ENCODE peak calls at places on chromosomes 3 and 15, in six cellular contexts. M is left lung, U is AG04450, O is upper lobe of right lung, V is A549, A is cardiac fibroblast. F is an unnamed sample.

GRCh38 chr15:68333775-68334470 is 56.4 kb downstream of the FEM1B start:
- DNase-seq in M (no peak), U (no peak), O (peak), V (no peak), A (peak), F (no peak)

GRCh38 chr3:152102410-152102809 is 166.3 kb upstream of the MBNL1 start:
- DNase-seq in M (no peak), U (no peak), O (no peak), V (no peak), A (no peak), F (no peak)

GRCh38 chr3:59772416-59773408 is 722.9 kb upstream of the CFAP20DC start:
- DNase-seq in M (no peak), U (no peak), O (no peak), V (no peak), A (no peak), F (no peak)

GRCh38 chr15:69357773-69358765 is 56.1 kb upstream of the KIF23 start:
- DNase-seq in M (no peak), U (no peak), O (no peak), V (no peak), A (peak), F (no peak)

GRCh38 chr3:59127071-59127470 is 77.2 kb upstream of the CFAP20DC start:
- DNase-seq in M (no peak), U (peak), O (no peak), V (peak), A (peak), F (peak)

GRCh38 chr3:49966233-49966942 is 26.4 kb downstream of the RBM6 start:
- DNase-seq in M (no peak), U (no peak), O (no peak), V (no peak), A (no peak), F (no peak)

GRCh38 chr3:49799105-49799504 is 568 bp downstream of the CDHR4 start:
- DNase-seq in M (peak), U (no peak), O (no peak), V (no peak), A (no peak), F (no peak)

GRCh38 chr3:99656606-99657005 is 18.2 kb downstream of the COL8A1 start:
- DNase-seq in M (no peak), U (no peak), O (no peak), V (no peak), A (no peak), F (no peak)

DNA sequence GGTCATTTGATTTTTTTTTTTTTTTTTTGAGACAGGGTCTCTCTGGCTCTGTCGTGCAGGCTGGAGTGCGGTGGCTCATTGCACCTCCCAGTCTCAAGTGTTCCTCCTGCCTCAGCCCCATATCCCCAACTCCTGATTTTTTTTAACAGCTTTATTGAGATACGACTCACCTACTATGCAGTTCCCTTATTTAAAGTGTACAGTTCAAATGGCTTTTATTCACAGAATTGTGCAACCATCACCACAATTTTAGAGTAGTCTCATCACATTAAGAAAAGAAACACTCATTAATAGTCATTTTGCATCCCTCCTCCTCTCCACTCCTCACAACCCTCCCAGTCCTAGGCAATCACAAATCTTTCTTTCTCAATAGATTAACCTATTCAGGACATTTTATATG is 1.9 kb upstream of the TRA2B start:
- DNase-seq in M (no peak), U (no peak), O (no peak), V (no peak), A (no peak), F (no peak)
- H3K4me3 ChIP-seq in M (no peak), U (no peak), O (no peak), V (no peak), A (no peak), F (no peak)

DNA sequence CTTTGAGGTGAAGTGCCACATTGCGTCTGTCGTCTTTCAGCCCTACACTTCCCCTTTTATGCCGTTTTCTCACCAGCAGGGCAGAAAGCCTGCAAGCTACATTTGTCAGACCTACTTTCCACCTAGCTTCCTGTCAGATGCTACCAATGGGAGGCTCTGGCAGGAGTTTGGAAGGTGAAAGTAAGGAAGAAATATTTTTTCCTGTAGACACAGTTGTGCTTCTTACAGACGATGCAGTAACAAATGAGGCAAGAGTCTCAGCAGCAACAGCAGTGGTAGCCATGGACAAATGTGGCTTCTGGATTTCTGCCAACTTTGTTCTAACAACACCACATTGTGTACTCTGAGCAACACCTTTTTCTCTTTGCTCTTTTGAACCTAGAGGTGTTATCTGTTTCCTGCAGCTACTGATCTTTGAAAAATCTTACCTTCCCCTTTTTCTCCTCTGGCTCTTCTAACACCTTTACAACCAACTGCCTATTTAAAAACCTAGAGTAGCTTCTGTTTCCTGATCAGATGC is 70.6 kb upstream of the STT3B start:
- DNase-seq in M (no peak), U (no peak), O (no peak), V (no peak), A (no peak), F (no peak)
- H3K4me3 ChIP-seq in M (no peak), U (no peak), O (no peak), V (no peak), A (no peak), F (no peak)

GRCh38 chr3:45554001-45554691 is 40.4 kb upstream of the LIMD1 start:
- DNase-seq in M (no peak), U (no peak), O (no peak), V (no peak), A (peak), F (no peak)
- H3K4me3 ChIP-seq in M (no peak), U (no peak), O (no peak), V (no peak), A (no peak), F (no peak)

GRCh38 chr3:147421184-147421912 is 12.2 kb downstream of the ZIC1 start:
- DNase-seq in M (peak), U (no peak), O (no peak), V (no peak), A (no peak), F (no peak)

GRCh38 chr3:147422226-147422933 is 13.2 kb downstream of the ZIC1 start:
- DNase-seq in M (no peak), U (no peak), O (no peak), V (no peak), A (no peak), F (no peak)

GRCh38 chr3:147424325-147424910 is 15.3 kb downstream of the ZIC1 start:
- DNase-seq in M (peak), U (no peak), O (no peak), V (no peak), A (no peak), F (no peak)

GRCh38 chr3:147422934-147423599 is 13.9 kb downstream of the ZIC1 start:
- DNase-seq in M (no peak), U (no peak), O (no peak), V (no peak), A (no peak), F (no peak)

GRCh38 chr3:147423601-147424324 is 14.6 kb downstream of the ZIC1 start:
- DNase-seq in M (no peak), U (no peak), O (no peak), V (no peak), A (no peak), F (no peak)
- H3K4me3 ChIP-seq in M (no peak), U (no peak), O (no peak), V (no peak), A (no peak), F (no peak)

DNA sequence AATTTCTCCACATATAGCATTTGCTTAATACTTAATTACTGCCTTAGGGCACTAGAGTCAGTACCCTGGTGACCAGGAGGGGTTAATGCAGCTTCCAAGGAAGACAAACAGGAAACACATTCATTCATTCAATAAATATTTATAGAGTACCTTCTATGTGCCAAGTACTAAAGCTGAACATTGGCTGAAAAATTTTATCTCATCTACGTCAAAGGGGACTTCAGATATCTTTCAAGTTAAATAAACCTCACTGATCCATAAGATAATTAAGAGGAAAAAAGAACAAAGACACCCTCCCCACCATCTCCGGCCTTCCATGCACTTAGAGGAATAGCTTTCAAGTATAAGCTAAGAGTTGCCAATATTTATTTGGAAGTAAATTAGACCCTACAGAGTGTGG is 156.9 kb upstream of the PRICKLE2 start:
- DNase-seq in M (no peak), U (no peak), O (no peak), V (no peak), A (no peak), F (no peak)
- H3K4me3 ChIP-seq in M (no peak), U (no peak), O (no peak), V (no peak), A (no peak), F (no peak)

DNA sequence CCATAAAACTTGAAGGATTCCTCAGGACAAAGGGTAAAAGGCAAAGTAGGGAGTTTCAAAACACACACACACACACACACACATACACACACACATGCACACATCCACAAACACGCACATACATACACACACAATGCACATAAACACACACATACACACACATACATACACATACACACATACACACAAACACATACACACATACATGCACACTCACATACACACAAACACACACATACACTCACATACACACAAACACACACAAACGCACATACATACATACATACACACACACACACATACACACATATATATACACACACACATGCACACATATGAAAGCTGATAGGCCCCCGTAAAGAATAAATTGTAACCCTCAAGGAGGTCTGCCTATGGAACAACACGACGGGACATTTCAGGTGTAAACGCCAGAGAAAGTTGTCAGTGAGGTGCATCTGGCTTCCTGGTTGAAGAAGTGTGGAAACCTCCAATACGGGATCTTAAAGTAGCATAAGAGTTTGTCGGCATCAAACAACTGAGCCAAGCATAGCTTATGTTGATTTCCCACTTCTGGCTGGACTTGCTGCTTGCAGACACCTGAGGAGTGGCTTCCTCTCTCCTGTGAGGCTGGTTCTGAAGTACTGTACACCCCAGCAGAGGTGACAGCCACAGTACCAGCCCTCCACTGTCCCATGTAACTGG is 5.8 kb downstream of the RFTN1 start:
- DNase-seq in M (no peak), U (no peak), O (no peak), V (no peak), A (no peak), F (no peak)
- H3K4me3 ChIP-seq in M (no peak), U (no peak), O (no peak), V (no peak), A (no peak), F (no peak)

GRCh38 chr3:161644871-161645636 is 148.4 kb downstream of the OTOL1 start:
- DNase-seq in M (no peak), U (no peak), O (no peak), V (no peak), A (no peak), F (peak)
- H3K4me3 ChIP-seq in M (no peak), U (no peak), O (no peak), V (no peak), A (no peak), F (no peak)

DNA sequence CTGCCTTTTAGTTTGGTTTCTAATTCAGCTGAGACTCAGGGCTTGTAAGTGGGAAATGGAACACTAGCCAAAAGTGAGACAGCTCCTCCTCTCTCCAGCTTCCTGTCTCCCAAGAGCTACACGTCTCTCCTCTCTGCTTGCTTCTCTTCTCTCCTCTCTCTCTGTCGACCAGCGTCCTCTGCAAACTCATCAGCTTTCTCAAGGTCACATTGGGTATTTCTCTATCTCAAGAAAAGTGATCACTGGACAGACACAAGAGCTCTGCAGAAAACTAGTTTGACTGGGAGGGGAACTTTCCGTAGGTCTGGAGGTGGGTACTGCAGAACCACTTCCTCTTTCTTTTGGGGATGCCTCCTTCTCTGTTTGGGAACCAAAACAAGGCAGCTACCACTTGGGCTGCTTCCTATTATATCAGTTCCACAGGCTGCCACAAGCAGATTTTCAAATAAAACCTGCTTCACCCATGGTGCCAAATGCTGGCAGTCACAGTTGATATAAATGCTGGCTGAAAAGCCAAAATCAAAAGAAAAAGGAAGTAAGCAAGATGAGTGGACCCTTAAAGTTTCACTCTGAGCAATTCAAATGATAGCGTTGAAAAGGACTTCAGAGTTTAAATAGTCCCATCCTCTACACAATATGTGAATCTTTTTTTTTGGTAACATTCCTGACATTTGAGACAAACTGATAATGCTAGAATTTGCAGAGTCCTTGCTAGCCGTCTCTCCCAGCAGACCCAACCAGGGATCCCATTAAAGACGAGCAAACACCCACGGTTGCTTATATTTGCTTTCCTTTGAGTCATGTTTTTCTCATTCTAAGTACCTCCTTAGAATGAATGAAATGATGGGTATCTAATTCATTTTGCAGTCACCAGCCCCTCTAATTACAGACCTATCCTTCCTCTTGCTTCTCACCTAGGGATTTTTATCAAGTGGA is 7.2 kb upstream of the DYNC1LI1 start:
- DNase-seq in M (no peak), U (no peak), O (no peak), V (no peak), A (peak), F (no peak)
- H3K4me3 ChIP-seq in M (peak), U (peak), O (peak), V (no peak), A (peak), F (no peak)

F was measured in skeletal muscle cell.